ENCODE peak calls at places on chromosomes 16 and 17, in four cellular contexts. R is H1, B is K562, F is HepG2. T is an unnamed sample.

GRCh38 chr17:27609606-27610303 is 21.2 kb upstream of the LGALS9 start:
- DNase-seq in R (no peak), B (no peak), F (peak; percentile 45), T (peak; percentile 3)

GRCh38 chr17:4645642-4646041 is 4.2 kb upstream of the ALOX15 start:
- DNase-seq in R (no peak), B (no peak), F (no peak), T (no peak)

GRCh38 chr17:70929226-70929625 is 759.9 kb downstream of the KCNJ2 start:
- DNase-seq in R (no peak), B (no peak), F (no peak), T (no peak)

GRCh38 chr17:50708050-50709000 is 611 bp upstream of the ANKRD40 start:
- DNase-seq in R (no peak), B (peak; percentile 40), F (no peak), T (no peak)

GRCh38 chr16:69109486-69110270 is 4.2 kb downstream of the HAS3 start:
- DNase-seq in R (no peak), B (no peak), F (no peak), T (no peak)

GRCh38 chr16:57683599-57684545 is 10.7 kb upstream of the DRC7 start:
- DNase-seq in R (no peak), B (no peak), F (no peak), T (no peak)

GRCh38 chr17:75087558-75088453 is at the start of gene SLC16A5:
- DNase-seq in R (peak; percentile 75), B (peak; percentile 85), F (peak; percentile 91), T (peak; percentile 81)

GRCh38 chr16:88469615-88470395 is 16.7 kb downstream of the ZFPM1 start:
- DNase-seq in R (no peak), B (no peak), F (no peak), T (no peak)

GRCh38 chr17:76822184-76822778 is 45.9 kb upstream of the MGAT5B start:
- DNase-seq in R (no peak), B (no peak), F (no peak), T (no peak)

GRCh38 chr16:21302898-21303528 is 24.9 kb upstream of the CRYM start:
- DNase-seq in R (no peak), B (peak; percentile 53), F (no peak), T (no peak)

GRCh38 chr16:80804451-80805383 is at the start of gene CDYL2:
- DNase-seq in R (no peak), B (no peak), F (no peak), T (no peak)

GRCh38 chr17:61782683-61783082 is 80.6 kb downstream of the BRIP1 start:
- DNase-seq in R (no peak), B (no peak), F (no peak), T (no peak)

GRCh38 chr17:37726248-37726647 is 18.6 kb downstream of the HNF1B start:
- DNase-seq in R (no peak), B (no peak), F (no peak), T (no peak)

GRCh38 chr17:34386925-34387550 is 24.0 kb upstream of the CCL1 start:
- DNase-seq in R (no peak), B (peak; percentile 37), F (no peak), T (no peak)

GRCh38 chr17:12050646-12051225 is 30.1 kb downstream of the MAP2K4 start:
- DNase-seq in R (no peak), B (no peak), F (no peak), T (no peak)

DNA sequence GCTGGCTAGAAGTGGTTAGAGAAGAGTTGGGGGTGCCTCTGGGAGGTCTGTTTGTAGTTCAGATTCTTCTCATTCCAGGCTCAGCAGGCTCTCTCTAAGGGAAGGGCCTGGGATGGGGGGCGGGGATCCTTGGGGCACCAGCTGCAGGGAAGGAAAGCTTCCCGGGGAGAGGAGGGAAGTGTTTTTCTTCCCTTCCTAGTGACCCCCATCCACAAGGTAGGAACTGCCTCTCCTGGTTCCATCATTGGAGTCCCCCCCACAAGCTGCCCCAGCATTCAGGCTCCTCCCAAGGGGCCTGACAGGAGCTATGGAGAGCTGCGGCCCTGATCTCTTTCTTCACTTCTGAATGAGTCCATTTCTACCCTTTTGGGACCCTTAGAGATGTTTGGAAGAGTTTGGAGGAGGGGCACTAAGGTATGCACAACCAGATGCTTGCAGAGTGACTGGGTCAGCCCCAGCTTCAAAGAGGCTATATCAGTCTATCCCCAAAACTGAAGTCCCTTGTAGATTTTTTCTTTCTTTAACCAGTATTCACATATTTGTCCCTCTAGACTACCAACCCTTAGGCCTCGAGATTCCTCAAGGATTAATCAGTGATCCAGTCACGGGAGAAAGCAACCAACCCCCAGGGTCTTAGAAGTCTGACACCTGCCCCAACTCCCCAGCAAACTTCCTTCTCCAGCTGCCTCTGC is 13.9 kb upstream of the FZD2 start:
- DNase-seq in R (peak; percentile 87), B (no peak), F (peak; percentile 64), T (peak; percentile 92)
- TF ChIP-seq YY1 in R (peak; percentile 69), B (no peak), F (no peak), T (no peak)

GRCh38 chr17:1373710-1374237 is 26.2 kb downstream of the YWHAE start:
- DNase-seq in R (no peak), B (no peak), F (no peak), T (no peak)

GRCh38 chr17:1375615-1376014 is 24.4 kb downstream of the YWHAE start:
- DNase-seq in R (no peak), B (no peak), F (no peak), T (no peak)

GRCh38 chr17:1377334-1377733 is 22.7 kb downstream of the YWHAE start:
- DNase-seq in R (no peak), B (no peak), F (no peak), T (no peak)

GRCh38 chr17:1374426-1375177 is 25.4 kb downstream of the YWHAE start:
- DNase-seq in R (no peak), B (no peak), F (no peak), T (no peak)

GRCh38 chr17:1376061-1376460 is 24.0 kb downstream of the YWHAE start:
- DNase-seq in R (no peak), B (no peak), F (no peak), T (no peak)
- H3K4me1 ChIP-seq in R (no peaks in the 10 kb centered on the region), B (no peaks in the 10 kb centered on the region), F (peaks cover 34% of the 10 kb centered on the region), T (no peaks in the 10 kb centered on the region)

DNA sequence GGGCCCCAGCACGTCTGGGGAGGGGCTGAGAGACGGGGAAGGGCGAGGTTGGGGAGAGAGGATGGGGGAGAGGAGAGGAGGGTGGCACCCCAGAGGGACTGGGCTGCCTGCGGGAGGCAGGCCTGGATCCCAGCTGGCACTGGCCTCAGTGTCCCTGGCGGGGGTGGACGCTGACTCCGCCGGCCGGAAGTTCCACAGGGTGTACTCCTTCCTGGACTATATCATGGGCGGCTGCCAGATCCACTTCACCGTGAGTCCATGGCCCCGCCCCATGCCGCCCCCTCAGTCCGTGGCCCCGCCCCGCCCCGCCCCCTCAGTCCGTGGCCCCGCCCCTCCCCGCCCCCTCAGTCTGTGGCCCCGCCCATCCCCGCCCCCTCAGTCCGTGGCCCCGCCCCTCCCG is 11.3 kb downstream of the CPNE7 start:
- DNase-seq in R (no peak), B (peak; percentile 72), F (no peak), T (no peak)
- H3K9ac ChIP-seq in R (no peak overlapping the region), B (no peak overlapping the region), F (no peak overlapping the region), T (no peak overlapping the region)

DNA sequence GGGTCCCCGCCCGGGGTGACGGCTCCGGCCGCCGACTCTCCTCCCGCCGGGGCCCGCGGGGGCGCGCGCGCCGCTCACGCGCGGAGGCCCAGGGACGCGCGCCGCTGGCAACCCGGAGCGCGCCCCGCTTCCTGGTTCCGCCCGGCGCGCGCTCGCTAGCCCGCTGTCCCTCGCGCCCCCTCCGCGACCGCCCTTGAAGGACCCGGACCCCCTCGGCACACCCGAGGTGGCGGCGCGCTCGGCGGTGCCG is at the start of gene STAT5B:
- DNase-seq in R (no peak), B (peak; percentile 84), F (no peak), T (no peak)
- TF ChIP-seq YY1 in R (no peak), B (no peak), F (no peak), T (no peak)

GRCh38 chr16:27239906-27240655 is 28.5 kb downstream of the NSMCE1 start:
- DNase-seq in R (no peak), B (no peak), F (no peak), T (no peak)
- H3K4me1 ChIP-seq in R (no peaks in the 10 kb centered on the region), B (peaks cover 53% of the 10 kb centered on the region), F (peaks cover 21% of the 10 kb centered on the region), T (peaks cover 12% of the 10 kb centered on the region)

T was measured in NT2/D1.